ENCODE peak calls at places on chromosomes 6 and 20, in six cellular contexts. H, R, E, A, V and J are unnamed samples.

GRCh38 chr20:62366370-62367135 is 559 bp downstream of the LAMA5 start:
- DNase-seq in V (no peak), R (no peak), H (no peak), A (no peak), E (peak; percentile 65), J (no peak)

GRCh38 chr6:111210074-111210729 is 122.9 kb downstream of the SLC16A10 start:
- DNase-seq in V (peak; percentile 47), H (peak; percentile 76), E (peak; percentile 51), A (peak; percentile 49), R (peak; percentile 19), J (peak; percentile 51)

GRCh38 chr6:12228447-12229146 is 61.6 kb upstream of the EDN1 start:
- DNase-seq in E (no peak), H (no peak), R (no peak), V (no peak), A (no peak), J (no peak)

GRCh38 chr20:63017076-63017825 is 10.5 kb upstream of the BHLHE23 start:
- DNase-seq in R (no peak), A (no peak), E (no peak), H (no peak), V (no peak), J (no peak)

GRCh38 chr20:9945406-9945805 is 89.4 kb upstream of the ANKEF1 start:
- DNase-seq in E (peak; percentile 21), H (peak; percentile 7), A (no peak), R (no peak), V (peak; percentile 27), J (no peak)

GRCh38 chr20:47503685-47504084 is 2.0 kb downstream of the NCOA3 start:
- DNase-seq in H (no peak), A (no peak), E (no peak), V (no peak), R (no peak), J (no peak)

GRCh38 chr6:156686429-156686939 is 90.7 kb upstream of the ARID1B start:
- DNase-seq in R (peak; percentile 47), E (peak; percentile 26), A (no peak), H (peak; percentile 77), V (peak; percentile 40), J (peak; percentile 27)

GRCh38 chr6:88476388-88476787 is 310.2 kb upstream of the CNR1 start:
- DNase-seq in A (no peak), E (no peak), V (no peak), R (no peak), H (no peak), J (no peak)

GRCh38 chr20:46915580-46916243 is 21.1 kb downstream of the EYA2 start:
- DNase-seq in R (no peak), H (no peak), V (no peak), A (no peak), E (no peak), J (no peak)

GRCh38 chr6:125940691-125941090 is 15.9 kb upstream of the HINT3 start:
- DNase-seq in A (no peak), V (no peak), E (no peak), H (peak; percentile 42), R (no peak), J (no peak)

GRCh38 chr6:17941318-17941717 is 46.1 kb downstream of the KIF13A start:
- DNase-seq in E (no peak), R (no peak), A (no peak), V (no peak), H (no peak), J (no peak)
- H3K4me3 ChIP-seq in E (no peak overlapping the region), R (no peak overlapping the region), A (no peak overlapping the region), V (no peak overlapping the region), H (no peak overlapping the region), J (no peak overlapping the region)

GRCh38 chr20:11652128-11652527 is 265.6 kb upstream of the BTBD3 start:
- DNase-seq in A (no peak), E (no peak), R (no peak), V (no peak), H (no peak), J (no peak)

GRCh38 chr20:11651138-11651537 is 266.6 kb upstream of the BTBD3 start:
- DNase-seq in R (peak; percentile 54), H (no peak), V (no peak), E (no peak), A (no peak), J (no peak)

GRCh38 chr20:11651647-11652046 is 266.0 kb upstream of the BTBD3 start:
- DNase-seq in A (no peak), R (no peak), H (no peak), V (no peak), E (no peak), J (no peak)

GRCh38 chr20:11646359-11646758 is 271.3 kb upstream of the BTBD3 start:
- DNase-seq in H (no peak), E (peak; percentile 9), R (no peak), A (no peak), V (no peak), J (no peak)
- TF ChIP-seq CTCF in H (no peak), E (no peak), R (no peak), A (no peak), V (no peak), J (no peak)

GRCh38 chr6:32148289-32148688 is 3.5 kb downstream of the PRRT1 start:
- DNase-seq in E (no peak), H (no peak), A (no peak), R (no peak), V (no peak), J (no peak)
- H3K4me3 ChIP-seq in E (no peak overlapping the region), H (no peak overlapping the region), A (no peak overlapping the region), R (no peak overlapping the region), V (peak overlapping the region; percentile 35), J (no peak overlapping the region)

GRCh38 chr6:57086843-57087242 is 3.1 kb upstream of the ZNF451 start:
- DNase-seq in H (no peak), A (no peak), R (no peak), V (no peak), E (no peak), J (no peak)

GRCh38 chr6:57085441-57085840 is 4.5 kb upstream of the ZNF451 start:
- DNase-seq in A (no peak), R (no peak), V (no peak), H (no peak), E (no peak), J (no peak)

GRCh38 chr6:57089265-57089664 is 723 bp upstream of the ZNF451 start:
- DNase-seq in V (no peak), H (no peak), A (no peak), R (no peak), E (no peak), J (no peak)

GRCh38 chr6:57087916-57088315 is 2.1 kb upstream of the ZNF451 start:
- DNase-seq in H (no peak), V (no peak), R (peak; percentile 78), E (no peak), A (no peak), J (no peak)

GRCh38 chr6:57089687-57090457 is at the start of gene ZNF451:
- DNase-seq in V (peak; percentile 96), H (peak; percentile 97), A (peak; percentile 98), R (peak; percentile 98), E (peak; percentile 93), J (peak; percentile 86)
- TF ChIP-seq CTCF in V (no peak), H (no peak), A (no peak), R (no peak), E (no peak), J (no peak)

DNA sequence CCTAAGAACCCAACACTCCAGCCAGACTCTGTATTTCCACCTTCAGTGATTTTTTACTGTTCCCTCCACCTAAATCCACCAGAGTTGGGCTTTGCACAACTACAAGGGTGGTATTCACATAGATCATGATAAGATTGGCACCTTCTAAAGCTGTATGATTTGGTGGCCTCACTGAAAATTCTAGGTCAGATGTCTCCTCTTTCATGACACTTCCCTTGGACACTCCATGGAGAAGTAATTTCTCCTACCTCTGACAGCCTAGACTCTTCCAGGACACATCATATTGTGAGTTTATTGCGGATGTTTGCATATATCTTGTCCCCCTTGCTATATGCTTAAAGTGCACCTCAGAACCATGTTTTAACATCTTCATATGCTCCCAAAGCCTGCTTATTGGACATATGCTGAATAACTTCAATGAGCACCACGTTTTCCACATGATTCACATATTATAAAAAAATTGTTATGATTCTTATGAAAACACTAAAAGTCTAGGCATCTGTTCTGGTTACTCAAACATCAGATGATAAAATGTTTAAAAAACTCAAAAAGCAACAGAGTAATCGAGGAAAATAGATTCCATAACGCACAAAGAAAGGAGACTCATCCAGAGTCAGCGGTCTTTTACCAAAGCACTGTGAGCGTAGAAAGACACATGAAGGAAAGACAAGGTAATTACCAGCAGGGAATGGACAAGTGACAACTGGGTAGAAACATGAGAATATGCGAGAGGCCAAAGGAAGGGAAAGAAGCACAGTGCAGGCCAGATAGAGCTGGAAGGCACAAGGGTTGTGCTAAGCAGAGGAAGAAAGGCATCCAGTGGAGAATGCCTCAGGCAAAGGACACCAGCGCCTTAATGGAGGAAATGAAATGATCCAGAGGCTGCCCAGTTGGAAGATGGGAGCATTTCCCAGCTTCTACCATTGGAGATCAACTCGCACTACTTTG is 46.5 kb downstream of the KIF16B start:
- DNase-seq in H (no peak), E (no peak), A (no peak), V (no peak), R (no peak), J (no peak)
- H3K4me3 ChIP-seq in H (no peak overlapping the region), E (no peak overlapping the region), A (no peak overlapping the region), V (no peak overlapping the region), R (no peak overlapping the region), J (no peak overlapping the region)

DNA sequence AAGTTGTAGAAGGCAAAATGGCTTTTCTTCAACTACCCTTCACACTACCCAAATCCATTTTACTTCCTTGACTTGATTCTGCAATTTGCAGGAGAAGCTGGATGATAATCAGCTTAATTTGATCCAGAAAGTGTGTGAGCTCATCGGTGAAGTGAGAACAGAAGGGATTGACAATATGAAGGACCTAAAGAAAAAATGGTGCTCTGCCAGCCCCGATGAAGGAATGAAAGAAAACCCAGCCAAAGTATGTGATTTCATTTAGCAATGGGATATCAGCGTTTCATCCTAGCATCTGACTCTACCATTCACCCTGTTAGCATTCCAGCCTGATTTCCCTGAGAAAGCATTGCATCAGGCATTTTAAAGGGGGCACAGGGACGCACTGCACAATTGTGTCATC is 41.5 kb downstream of the CD164 start:
- DNase-seq in H (no peak), R (no peak), V (no peak), E (no peak), A (no peak), J (no peak)
- TF ChIP-seq CTCF in H (no peak), R (no peak), V (no peak), E (no peak), A (no peak), J (no peak)

GRCh38 chr6:4607026-4607704 is 169.0 kb upstream of the CDYL start:
- DNase-seq in R (no peak), E (no peak), V (peak; percentile 20), A (no peak), H (peak; percentile 69), J (peak; percentile 95)

GRCh38 chr6:4607793-4608192 is 168.4 kb upstream of the CDYL start:
- DNase-seq in V (no peak), H (no peak), R (no peak), A (no peak), E (no peak), J (peak; percentile 12)

GRCh38 chr6:4606016-4606415 is 170.2 kb upstream of the CDYL start:
- DNase-seq in H (no peak), E (no peak), R (no peak), A (no peak), V (no peak), J (no peak)

GRCh38 chr6:4608361-4609115 is 167.7 kb upstream of the CDYL start:
- DNase-seq in R (no peak), V (no peak), A (no peak), H (no peak), E (no peak), J (no peak)

GRCh38 chr6:4606681-4607025 is 169.6 kb upstream of the CDYL start:
- DNase-seq in E (no peak), V (no peak), H (no peak), R (no peak), A (no peak), J (peak; percentile 13)
- H3K4me3 ChIP-seq in E (no peak overlapping the region), V (no peak overlapping the region), H (no peak overlapping the region), R (no peak overlapping the region), A (no peak overlapping the region), J (peak overlapping the region; percentile 16)